ENCODE peak calls at places on chromosomes 3 and 15, in six cellular contexts. W is IMR-90; R is HTR-8/SVneo; V is aorta; O is progenitor cell of endocrine pancreas; F is activated T-helper 1 cell treated with anti-CD3 and anti-CD28 coated beads, Interleukin-12 subunit alpha, Interleukin-12 subunit beta, Interleukin-2, Interleukin-4 antibody, amounts not matched to agents 30 ng/mL and 10 ng/mL and 1 ng/mL, durations not matched to agents 14 hours and 24 hours and 36 hours. H is an unnamed sample.
A peak's percentile ranks its signal among the peaks of the same experiment; 100 is the strongest.

GRCh38 chr15:93321881-93322282 is 232.9 kb upstream of the RGMA start:
- DNase-seq in F (no peak), V (no peak), O (no peak), W (no peak), R (no peak), H (no peak)

GRCh38 chr15:62549345-62549970 is 384.4 kb upstream of the C2CD4B start:
- DNase-seq in R (no peak), O (no peak), V (no peak), W (peak; percentile 33), F (no peak), H (peak; percentile 61)

GRCh38 chr15:25790003-25790660 is 73.0 kb downstream of the ATP10A start:
- DNase-seq in V (peak; percentile 80), F (peak; percentile 33), R (no peak), W (peak; percentile 90), O (no peak), H (no peak)

GRCh38 chr3:106183762-106184391 is 315.1 kb upstream of the CBLB start:
- DNase-seq in V (no peak), F (no peak), R (peak; percentile 15), W (peak; percentile 87), O (no peak), H (no peak)

GRCh38 chr15:90364251-90364650 is 12.2 kb downstream of the ZNF774 start:
- DNase-seq in W (peak; percentile 56), F (no peak), O (no peak), R (peak; percentile 63), V (no peak), H (no peak)

GRCh38 chr3:142904639-142905441 is 16.0 kb upstream of the PCOLCE2 start:
- DNase-seq in O (no peak), W (no peak), F (no peak), R (no peak), V (no peak), H (peak; percentile 51)

GRCh38 chr15:96736384-96736783 is 405.9 kb downstream of the NR2F2 start:
- DNase-seq in R (peak; percentile 5), O (no peak), V (no peak), W (no peak), F (no peak), H (no peak)

GRCh38 chr3:161423911-161424522 is 52.7 kb upstream of the SPTSSB start:
- DNase-seq in V (no peak), W (peak; percentile 42), F (no peak), R (peak; percentile 48), O (no peak), H (peak; percentile 43)

GRCh38 chr3:81684739-81685395 is 76.6 kb downstream of the GBE1 start:
- DNase-seq in F (no peak), O (no peak), W (peak; percentile 27), R (no peak), V (no peak), H (no peak)

GRCh38 chr15:63506537-63507035 is 2.2 kb downstream of the USP3 start:
- DNase-seq in O (no peak), F (no peak), R (no peak), V (no peak), W (no peak), H (no peak)

GRCh38 chr15:70362911-70363310 is 265.2 kb upstream of the TLE3 start:
- DNase-seq in O (no peak), R (peak; percentile 71), W (peak; percentile 18), F (no peak), V (peak; percentile 73), H (peak; percentile 89)

GRCh38 chr15:73026496-73027054 is 25.7 kb upstream of the NEO1 start:
- DNase-seq in O (no peak), W (no peak), R (no peak), V (no peak), F (no peak), H (no peak)

GRCh38 chr3:176663819-176664218 is 533.5 kb downstream of the TBL1XR1 start:
- DNase-seq in V (no peak), W (peak; percentile 66), F (no peak), R (peak; percentile 34), O (no peak), H (peak; percentile 48)

GRCh38 chr3:128709506-128710210 is 16.3 kb upstream of the RAB7A start:
- DNase-seq in R (no peak), W (no peak), O (no peak), F (no peak), V (no peak), H (no peak)

GRCh38 chr15:70892912-70893560 is 410 bp downstream of the LRRC49 start:
- DNase-seq in V (peak; percentile 69), W (peak; percentile 79), F (no peak), O (no peak), R (peak; percentile 37), H (peak; percentile 52)

GRCh38 chr15:63291507-63291906 is 14.1 kb downstream of the APH1B start:
- DNase-seq in F (no peak), R (no peak), V (no peak), W (peak; percentile 90), O (no peak), H (no peak)

GRCh38 chr15:76799760-76800159 is 105.4 kb downstream of the SCAPER start:
- DNase-seq in W (peak; percentile 88), F (no peak), V (no peak), O (no peak), R (peak; percentile 17), H (no peak)

GRCh38 chr3:151197981-151198767 is 4.8 kb downstream of the GPR171 start:
- DNase-seq in F (no peak), V (no peak), W (peak; percentile 74), O (no peak), R (no peak), H (no peak)

GRCh38 chr3:60135474-60135873 is 1085.6 kb upstream of the CFAP20DC start:
- DNase-seq in O (no peak), R (no peak), V (no peak), W (no peak), F (no peak), H (no peak)

GRCh38 chr3:59563072-59563605 is 513.3 kb upstream of the CFAP20DC start:
- DNase-seq in V (no peak), F (no peak), W (peak; percentile 43), R (no peak), O (no peak), H (no peak)

GRCh38 chr3:104598848-104599501 is 767.7 kb upstream of the ALCAM start:
- DNase-seq in F (no peak), W (no peak), V (no peak), O (no peak), R (no peak), H (no peak)

GRCh38 chr15:25171856-25172687 is 217.3 kb downstream of the SNRPN start:
- DNase-seq in F (no peak), V (peak; percentile 59), O (peak; percentile 4), W (no peak), R (no peak), H (peak; percentile 9)

GRCh38 chr3:172194702-172195392 is 155.5 kb downstream of the FNDC3B start:
- DNase-seq in F (no peak), W (no peak), V (no peak), O (no peak), R (no peak), H (peak; percentile 40)

GRCh38 chr15:101560722-101561583 is 71.4 kb upstream of the PCSK6 start:
- DNase-seq in W (no peak), F (no peak), O (no peak), V (no peak), R (no peak), H (no peak)

GRCh38 chr3:195558602-195559001 is 15.5 kb upstream of the PPP1R2 start:
- DNase-seq in O (no peak), V (no peak), R (peak; percentile 39), F (no peak), W (peak; percentile 21), H (peak; percentile 63)

GRCh38 chr3:108218811-108219210 is 3.4 kb downstream of the IFT57 start:
- DNase-seq in F (no peak), W (peak; percentile 53), V (no peak), R (no peak), O (no peak), H (no peak)